ENCODE peak calls at places on chromosomes 11 and 22, in ten cellular contexts. One of them, this sample, is unnamed.

GRCh38 chr22:36409911-36410756 is 22.4 kb upstream of the MYH9 start:
- DNase-seq in A549: no peak
- DNase-seq in brain microvascular endothelial cell: no peak
- DNase-seq in ovary: peak
- DNase-seq in heart right ventricle: peak
- DNase-seq in IMR-90: no peak
- DNase-seq in fibroblast of lung: peak
- DNase-seq in MM.1S: no peak
- DNase-seq in GM12865: peak
- DNase-seq in psoas muscle: peak
- DNase-seq in this sample: peak

GRCh38 chr22:47367993-47368945 is 605.8 kb downstream of the TBC1D22A start:
- DNase-seq in heart right ventricle: no peak
- DNase-seq in psoas muscle: no peak
- DNase-seq in ovary: no peak
- DNase-seq in fibroblast of lung: no peak
- DNase-seq in GM12865: no peak
- DNase-seq in A549: no peak
- DNase-seq in MM.1S: no peak
- DNase-seq in IMR-90: no peak
- DNase-seq in brain microvascular endothelial cell: no peak
- DNase-seq in this sample: no peak

GRCh38 chr11:1889527-1889930 is 2.2 kb downstream of the PRR33 start:
- DNase-seq in IMR-90: no peak
- DNase-seq in MM.1S: no peak
- DNase-seq in heart right ventricle: no peak
- DNase-seq in GM12865: no peak
- DNase-seq in ovary: no peak
- DNase-seq in A549: no peak
- DNase-seq in brain microvascular endothelial cell: no peak
- DNase-seq in fibroblast of lung: no peak
- DNase-seq in psoas muscle: no peak
- DNase-seq in this sample: no peak

GRCh38 chr11:45921561-45922424 is 663 bp upstream of the LARGE2 start:
- DNase-seq in A549: no peak
- DNase-seq in GM12865: no peak
- DNase-seq in ovary: no peak
- DNase-seq in brain microvascular endothelial cell: no peak
- DNase-seq in fibroblast of lung: no peak
- DNase-seq in MM.1S: peak
- DNase-seq in heart right ventricle: no peak
- DNase-seq in IMR-90: no peak
- DNase-seq in psoas muscle: peak
- DNase-seq in this sample: no peak

GRCh38 chr11:130471731-130472433 is 23.4 kb downstream of the ADAMTS15 start:
- DNase-seq in heart right ventricle: no peak
- DNase-seq in GM12865: no peak
- DNase-seq in ovary: no peak
- DNase-seq in IMR-90: no peak
- DNase-seq in psoas muscle: no peak
- DNase-seq in A549: no peak
- DNase-seq in MM.1S: no peak
- DNase-seq in fibroblast of lung: no peak
- DNase-seq in brain microvascular endothelial cell: no peak
- DNase-seq in this sample: no peak

GRCh38 chr11:130837194-130837593 is 79.1 kb downstream of the SNX19 start:
- DNase-seq in IMR-90: no peak
- DNase-seq in A549: no peak
- DNase-seq in GM12865: no peak
- DNase-seq in heart right ventricle: no peak
- DNase-seq in brain microvascular endothelial cell: no peak
- DNase-seq in psoas muscle: no peak
- DNase-seq in MM.1S: no peak
- DNase-seq in ovary: no peak
- DNase-seq in fibroblast of lung: no peak
- DNase-seq in this sample: no peak

GRCh38 chr11:78659326-78660319 is 85.0 kb upstream of the NARS2 start:
- DNase-seq in IMR-90: no peak
- DNase-seq in A549: no peak
- DNase-seq in MM.1S: no peak
- DNase-seq in GM12865: no peak
- DNase-seq in fibroblast of lung: no peak
- DNase-seq in ovary: no peak
- DNase-seq in brain microvascular endothelial cell: no peak
- DNase-seq in psoas muscle: no peak
- DNase-seq in heart right ventricle: no peak
- DNase-seq in this sample: no peak

GRCh38 chr22:31734512-31734911 is 15.4 kb downstream of the PRR14L start:
- DNase-seq in ovary: no peak
- DNase-seq in IMR-90: peak
- DNase-seq in GM12865: no peak
- DNase-seq in fibroblast of lung: peak
- DNase-seq in MM.1S: no peak
- DNase-seq in A549: no peak
- DNase-seq in brain microvascular endothelial cell: peak
- DNase-seq in psoas muscle: no peak
- DNase-seq in heart right ventricle: no peak
- DNase-seq in this sample: peak

GRCh38 chr22:28018461-28018927 is 99.4 kb upstream of the PITPNB start:
- DNase-seq in fibroblast of lung: no peak
- DNase-seq in A549: no peak
- DNase-seq in brain microvascular endothelial cell: no peak
- DNase-seq in GM12865: no peak
- DNase-seq in psoas muscle: peak
- DNase-seq in MM.1S: no peak
- DNase-seq in ovary: peak
- DNase-seq in heart right ventricle: no peak
- DNase-seq in IMR-90: no peak
- DNase-seq in this sample: no peak

GRCh38 chr11:45369294-45369693 is 83.2 kb upstream of the SYT13 start:
- DNase-seq in MM.1S: no peak
- DNase-seq in fibroblast of lung: no peak
- DNase-seq in A549: no peak
- DNase-seq in psoas muscle: no peak
- DNase-seq in ovary: no peak
- DNase-seq in brain microvascular endothelial cell: no peak
- DNase-seq in IMR-90: no peak
- DNase-seq in heart right ventricle: no peak
- DNase-seq in GM12865: no peak
- DNase-seq in this sample: no peak

GRCh38 chr11:114063149-114063828 is 3.8 kb downstream of the ZBTB16 start:
- DNase-seq in fibroblast of lung: no peak
- DNase-seq in heart right ventricle: no peak
- DNase-seq in ovary: no peak
- DNase-seq in MM.1S: no peak
- DNase-seq in brain microvascular endothelial cell: no peak
- DNase-seq in IMR-90: no peak
- DNase-seq in psoas muscle: peak
- DNase-seq in A549: no peak
- DNase-seq in GM12865: no peak
- DNase-seq in this sample: no peak

GRCh38 chr11:8055111-8055835 is 25.7 kb upstream of the TUB start:
- DNase-seq in GM12865: no peak
- DNase-seq in fibroblast of lung: no peak
- DNase-seq in psoas muscle: no peak
- DNase-seq in heart right ventricle: no peak
- DNase-seq in ovary: no peak
- DNase-seq in A549: no peak
- DNase-seq in MM.1S: no peak
- DNase-seq in brain microvascular endothelial cell: no peak
- DNase-seq in IMR-90: no peak
- DNase-seq in this sample: no peak
- TF ChIP-seq CTCF in GM12865: peak
- TF ChIP-seq CTCF in fibroblast of lung: peak
- TF ChIP-seq CTCF in psoas muscle: no peak
- TF ChIP-seq CTCF in heart right ventricle: no peak
- TF ChIP-seq CTCF in ovary: no peak
- TF ChIP-seq CTCF in A549: no peak
- TF ChIP-seq CTCF in MM.1S: peak
- TF ChIP-seq CTCF in brain microvascular endothelial cell: peak
- TF ChIP-seq CTCF in IMR-90: peak
- TF ChIP-seq CTCF in this sample: no peak

GRCh38 chr11:48169259-48169658 is 47.4 kb upstream of the OR4B1 start:
- DNase-seq in GM12865: no peak
- DNase-seq in ovary: no peak
- DNase-seq in brain microvascular endothelial cell: no peak
- DNase-seq in A549: no peak
- DNase-seq in IMR-90: no peak
- DNase-seq in fibroblast of lung: no peak
- DNase-seq in heart right ventricle: no peak
- DNase-seq in MM.1S: no peak
- DNase-seq in psoas muscle: no peak
- DNase-seq in this sample: no peak

GRCh38 chr11:48169706-48170105 is 46.9 kb upstream of the OR4B1 start:
- DNase-seq in MM.1S: no peak
- DNase-seq in heart right ventricle: peak
- DNase-seq in A549: no peak
- DNase-seq in psoas muscle: no peak
- DNase-seq in IMR-90: peak
- DNase-seq in GM12865: no peak
- DNase-seq in brain microvascular endothelial cell: peak
- DNase-seq in fibroblast of lung: peak
- DNase-seq in ovary: no peak
- DNase-seq in this sample: no peak

GRCh38 chr11:48170176-48170839 is 46.3 kb upstream of the OR4B1 start:
- DNase-seq in A549: no peak
- DNase-seq in GM12865: no peak
- DNase-seq in brain microvascular endothelial cell: peak
- DNase-seq in MM.1S: no peak
- DNase-seq in psoas muscle: no peak
- DNase-seq in IMR-90: peak
- DNase-seq in fibroblast of lung: peak
- DNase-seq in ovary: no peak
- DNase-seq in heart right ventricle: peak
- DNase-seq in this sample: no peak

GRCh38 chr11:48167380-48167779 is 49.2 kb upstream of the OR4B1 start:
- DNase-seq in psoas muscle: no peak
- DNase-seq in A549: no peak
- DNase-seq in GM12865: no peak
- DNase-seq in ovary: no peak
- DNase-seq in brain microvascular endothelial cell: no peak
- DNase-seq in IMR-90: no peak
- DNase-seq in fibroblast of lung: no peak
- DNase-seq in heart right ventricle: no peak
- DNase-seq in MM.1S: no peak
- DNase-seq in this sample: no peak

GRCh38 chr11:48168815-48169214 is 47.8 kb upstream of the OR4B1 start:
- DNase-seq in psoas muscle: no peak
- DNase-seq in fibroblast of lung: no peak
- DNase-seq in heart right ventricle: no peak
- DNase-seq in ovary: no peak
- DNase-seq in GM12865: no peak
- DNase-seq in IMR-90: no peak
- DNase-seq in MM.1S: no peak
- DNase-seq in brain microvascular endothelial cell: no peak
- DNase-seq in A549: no peak
- DNase-seq in this sample: no peak
- H3K4me3 ChIP-seq in psoas muscle: no peak
- H3K4me3 ChIP-seq in fibroblast of lung: no peak
- H3K4me3 ChIP-seq in heart right ventricle: no peak
- H3K4me3 ChIP-seq in ovary: no peak
- H3K4me3 ChIP-seq in GM12865: no peak
- H3K4me3 ChIP-seq in IMR-90: no peak
- H3K4me3 ChIP-seq in MM.1S: no peak
- H3K4me3 ChIP-seq in brain microvascular endothelial cell: no peak
- H3K4me3 ChIP-seq in A549: no peak
- H3K4me3 ChIP-seq in this sample: no peak

DNA sequence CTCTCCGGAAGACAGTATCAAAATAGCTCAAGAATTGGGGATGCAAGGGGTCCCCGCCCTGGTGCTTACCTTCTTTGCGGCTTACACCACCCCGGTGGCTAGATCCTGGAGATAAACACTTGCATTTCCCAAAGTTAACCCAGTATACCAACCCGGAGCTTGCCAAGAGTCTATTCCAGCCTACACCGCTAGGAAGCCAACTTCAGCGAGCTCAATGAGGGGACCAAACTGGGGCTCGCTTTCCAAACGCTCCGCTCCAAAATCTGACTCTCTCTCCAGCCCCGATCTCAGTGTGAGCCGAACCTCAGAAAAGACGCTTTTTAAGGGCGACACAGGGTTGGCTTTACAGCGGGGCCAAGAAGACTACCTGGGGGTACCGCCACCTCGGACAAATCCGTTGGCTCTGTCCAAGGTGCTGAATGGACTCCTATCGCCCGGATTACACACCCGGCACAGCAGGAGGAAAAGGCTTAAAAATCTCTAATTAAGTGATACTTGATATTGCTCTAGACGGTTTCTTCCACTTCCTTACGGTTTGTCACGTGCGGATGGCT is 20.1 kb upstream of the BDNF start:
- DNase-seq in IMR-90: peak
- DNase-seq in MM.1S: no peak
- DNase-seq in heart right ventricle: peak
- DNase-seq in fibroblast of lung: peak
- DNase-seq in A549: peak
- DNase-seq in ovary: peak
- DNase-seq in GM12865: peak
- DNase-seq in brain microvascular endothelial cell: peak
- DNase-seq in psoas muscle: no peak
- DNase-seq in this sample: no peak
- TF ChIP-seq CTCF in IMR-90: peak
- TF ChIP-seq CTCF in MM.1S: no peak
- TF ChIP-seq CTCF in heart right ventricle: no peak
- TF ChIP-seq CTCF in fibroblast of lung: peak
- TF ChIP-seq CTCF in A549: peak
- TF ChIP-seq CTCF in ovary: no peak
- TF ChIP-seq CTCF in GM12865: no peak
- TF ChIP-seq CTCF in brain microvascular endothelial cell: peak
- TF ChIP-seq CTCF in psoas muscle: no peak
- TF ChIP-seq CTCF in this sample: peak

GRCh38 chr22:45270095-45271020 is 14.4 kb upstream of the UPK3A start:
- DNase-seq in psoas muscle: no peak
- DNase-seq in heart right ventricle: no peak
- DNase-seq in MM.1S: no peak
- DNase-seq in A549: no peak
- DNase-seq in GM12865: no peak
- DNase-seq in brain microvascular endothelial cell: no peak
- DNase-seq in fibroblast of lung: no peak
- DNase-seq in IMR-90: no peak
- DNase-seq in ovary: no peak
- DNase-seq in this sample: no peak

GRCh38 chr22:45268958-45269844 is 15.5 kb upstream of the UPK3A start:
- DNase-seq in IMR-90: peak
- DNase-seq in ovary: peak
- DNase-seq in GM12865: peak
- DNase-seq in brain microvascular endothelial cell: no peak
- DNase-seq in psoas muscle: peak
- DNase-seq in heart right ventricle: peak
- DNase-seq in fibroblast of lung: peak
- DNase-seq in A549: peak
- DNase-seq in MM.1S: peak
- DNase-seq in this sample: no peak

GRCh38 chr22:45265546-45265945 is 19.2 kb upstream of the UPK3A start:
- DNase-seq in psoas muscle: no peak
- DNase-seq in heart right ventricle: no peak
- DNase-seq in ovary: no peak
- DNase-seq in GM12865: no peak
- DNase-seq in A549: no peak
- DNase-seq in fibroblast of lung: no peak
- DNase-seq in brain microvascular endothelial cell: no peak
- DNase-seq in MM.1S: no peak
- DNase-seq in IMR-90: no peak
- DNase-seq in this sample: no peak

GRCh38 chr22:45271667-45272188 is 13.0 kb upstream of the UPK3A start:
- DNase-seq in heart right ventricle: peak
- DNase-seq in ovary: no peak
- DNase-seq in A549: no peak
- DNase-seq in GM12865: no peak
- DNase-seq in psoas muscle: peak
- DNase-seq in MM.1S: no peak
- DNase-seq in IMR-90: no peak
- DNase-seq in brain microvascular endothelial cell: no peak
- DNase-seq in fibroblast of lung: peak
- DNase-seq in this sample: no peak

GRCh38 chr22:45268167-45268957 is 16.4 kb upstream of the UPK3A start:
- DNase-seq in A549: no peak
- DNase-seq in IMR-90: no peak
- DNase-seq in GM12865: no peak
- DNase-seq in brain microvascular endothelial cell: no peak
- DNase-seq in fibroblast of lung: no peak
- DNase-seq in MM.1S: no peak
- DNase-seq in ovary: peak
- DNase-seq in heart right ventricle: no peak
- DNase-seq in psoas muscle: peak
- DNase-seq in this sample: no peak
- H3K4me3 ChIP-seq in A549: peak
- H3K4me3 ChIP-seq in IMR-90: peak
- H3K4me3 ChIP-seq in GM12865: peak
- H3K4me3 ChIP-seq in brain microvascular endothelial cell: peak
- H3K4me3 ChIP-seq in fibroblast of lung: peak
- H3K4me3 ChIP-seq in MM.1S: peak
- H3K4me3 ChIP-seq in ovary: peak
- H3K4me3 ChIP-seq in heart right ventricle: peak
- H3K4me3 ChIP-seq in psoas muscle: peak
- H3K4me3 ChIP-seq in this sample: peak

This sample was measured in astrocyte of the cerebellum.